ENCODE peak calls at places on chromosomes 12 and 14, in five cellular contexts. M is NB4, O is D721Med, Z is GF-D8, T is caudate nucleus. R is an unnamed sample.

GRCh38 chr14:105060751-105061427 is 4.3 kb downstream of the GPR132 start:
- DNase-seq in M (peak; percentile 93), O (no peak), Z (peak; percentile 25), T (no peak), R (peak; percentile 60)

GRCh38 chr12:2396448-2396871 is 343.7 kb downstream of the CACNA1C start:
- DNase-seq in M (no peak), O (no peak), Z (no peak), T (no peak), R (no peak)

GRCh38 chr12:109752117-109753053 is 38.8 kb downstream of the FAM222A start:
- DNase-seq in M (no peak), O (no peak), Z (no peak), T (no peak), R (no peak)

GRCh38 chr12:120710805-120711296 is 593 bp downstream of the UNC119B start:
- DNase-seq in M (peak; percentile 72), O (no peak), Z (no peak), T (no peak), R (no peak)

GRCh38 chr12:82358200-82359114 is at the start of the genes CCDC59 and METTL25:
- DNase-seq in M (peak; percentile 97), O (peak; percentile 32), Z (peak; percentile 89), T (peak; percentile 98), R (peak; percentile 91)

GRCh38 chr12:79162948-79163347 is 298.4 kb downstream of the SYT1 start:
- DNase-seq in M (no peak), O (no peak), Z (no peak), T (no peak), R (no peak)

GRCh38 chr12:65335021-65335714 is 56.7 kb downstream of the MSRB3 start:
- DNase-seq in M (peak; percentile 43), O (no peak), Z (no peak), T (no peak), R (peak; percentile 21)

GRCh38 chr12:26298785-26299621 is 103.6 kb downstream of the SSPN start:
- DNase-seq in M (peak; percentile 96), O (no peak), Z (no peak), T (no peak), R (peak; percentile 88)

GRCh38 chr14:49052516-49052915 is 533.7 kb downstream of the RPS29 start:
- DNase-seq in M (no peak), O (no peak), Z (no peak), T (no peak), R (no peak)

GRCh38 chr12:101951002-101951670 is 73.8 kb downstream of the DRAM1 start:
- DNase-seq in M (no peak), O (no peak), Z (no peak), T (no peak), R (no peak)

GRCh38 chr12:129531004-129531403 is 372.8 kb downstream of the TMEM132D start:
- DNase-seq in M (no peak), O (no peak), Z (no peak), T (no peak), R (no peak)

GRCh38 chr12:125329239-125330238 is 264.3 kb downstream of the AACS start:
- DNase-seq in M (no peak), O (no peak), Z (no peak), T (no peak), R (no peak)

GRCh38 chr12:16389594-16389993 is 42.1 kb downstream of the MGST1 start:
- DNase-seq in M (peak; percentile 43), O (no peak), Z (no peak), T (no peak), R (peak; percentile 35)

GRCh38 chr12:1797011-1797901 is 23.1 kb upstream of the LRTM2 start:
- DNase-seq in M (peak; percentile 86), O (no peak), Z (peak; percentile 38), T (no peak), R (peak; percentile 35)

GRCh38 chr12:100234166-100234565 is 32.7 kb downstream of the DEPDC4 start:
- DNase-seq in M (no peak), O (no peak), Z (no peak), T (no peak), R (no peak)

GRCh38 chr14:89429206-89430091 is 12.4 kb upstream of the FOXN3 start:
- DNase-seq in M (peak; percentile 62), O (no peak), Z (no peak), T (no peak), R (peak; percentile 39)

GRCh38 chr12:107134558-107134957 is 41.2 kb upstream of the CRY1 start:
- DNase-seq in M (peak; percentile 66), O (no peak), Z (no peak), T (no peak), R (peak; percentile 22)

GRCh38 chr14:55129086-55129427 is at the start of gene LGALS3:
- DNase-seq in M (peak; percentile 72), O (peak; percentile 47), Z (no peak), T (no peak), R (no peak)